ENCODE peak calls at places on chromosomes 2 and 18, in four cellular contexts. One of them, this sample, is unnamed.

GRCh38 chr2:122481717-122482116 is 726.3 kb downstream of the TSN start:
- DNase-seq in IMR-90: no peak
- DNase-seq in neural progenitor cell: peak
- DNase-seq in breast epithelium: no peak
- DNase-seq in this sample: no peak

GRCh38 chr2:238706163-238706562 is 141.7 kb upstream of the TWIST2 start:
- DNase-seq in neural progenitor cell: no peak
- DNase-seq in breast epithelium: no peak
- DNase-seq in IMR-90: no peak
- DNase-seq in this sample: no peak

GRCh38 chr2:120637847-120638246 is 97.8 kb upstream of the GLI2 start:
- DNase-seq in neural progenitor cell: no peak
- DNase-seq in breast epithelium: no peak
- DNase-seq in IMR-90: no peak
- DNase-seq in this sample: no peak

GRCh38 chr18:48121752-48122151 is 191.3 kb upstream of the SMAD2 start:
- DNase-seq in breast epithelium: no peak
- DNase-seq in neural progenitor cell: no peak
- DNase-seq in IMR-90: no peak
- DNase-seq in this sample: no peak

GRCh38 chr2:157810037-157810436 is 66.1 kb downstream of the ACVR1 start:
- DNase-seq in breast epithelium: no peak
- DNase-seq in neural progenitor cell: no peak
- DNase-seq in IMR-90: no peak
- DNase-seq in this sample: no peak

GRCh38 chr2:206088248-206088647 is 2.3 kb upstream of the INO80D start:
- DNase-seq in breast epithelium: no peak
- DNase-seq in IMR-90: no peak
- DNase-seq in neural progenitor cell: no peak
- DNase-seq in this sample: no peak

GRCh38 chr18:31606265-31606664 is 14.6 kb downstream of the TTR start:
- DNase-seq in neural progenitor cell: no peak
- DNase-seq in breast epithelium: no peak
- DNase-seq in IMR-90: no peak
- DNase-seq in this sample: no peak

GRCh38 chr2:86195055-86195807 is at the start of gene IMMT:
- DNase-seq in IMR-90: peak
- DNase-seq in breast epithelium: peak
- DNase-seq in neural progenitor cell: peak
- DNase-seq in this sample: peak

GRCh38 chr18:56270851-56271250 is 367.5 kb downstream of the TXNL1 start:
- DNase-seq in IMR-90: no peak
- DNase-seq in breast epithelium: no peak
- DNase-seq in neural progenitor cell: no peak
- DNase-seq in this sample: no peak

GRCh38 chr18:46320928-46321855 is 217.0 kb downstream of the HAUS1 start:
- DNase-seq in IMR-90: peak
- DNase-seq in neural progenitor cell: no peak
- DNase-seq in breast epithelium: no peak
- DNase-seq in this sample: no peak

GRCh38 chr2:64858541-64859031 is 130.6 kb upstream of the SLC1A4 start:
- DNase-seq in IMR-90: no peak
- DNase-seq in neural progenitor cell: no peak
- DNase-seq in breast epithelium: no peak
- DNase-seq in this sample: no peak

GRCh38 chr18:74532511-74533025 is 1.7 kb upstream of the CNDP1 start:
- DNase-seq in neural progenitor cell: no peak
- DNase-seq in IMR-90: no peak
- DNase-seq in breast epithelium: no peak
- DNase-seq in this sample: no peak

GRCh38 chr18:8876887-8877286 is 171.5 kb downstream of the MTCL1 start:
- DNase-seq in IMR-90: no peak
- DNase-seq in breast epithelium: no peak
- DNase-seq in neural progenitor cell: no peak
- DNase-seq in this sample: no peak

GRCh38 chr2:218405365-218406208 is 5.9 kb downstream of the CTDSP1 start:
- DNase-seq in breast epithelium: no peak
- DNase-seq in IMR-90: no peak
- DNase-seq in neural progenitor cell: peak
- DNase-seq in this sample: no peak

GRCh38 chr2:149132303-149132702 is 93.8 kb downstream of the LYPD6B start:
- DNase-seq in neural progenitor cell: no peak
- DNase-seq in IMR-90: no peak
- DNase-seq in breast epithelium: no peak
- DNase-seq in this sample: no peak

GRCh38 chr2:62407401-62407800 is 98.6 kb downstream of the TMEM17 start:
- DNase-seq in breast epithelium: no peak
- DNase-seq in IMR-90: no peak
- DNase-seq in neural progenitor cell: no peak
- DNase-seq in this sample: no peak
- H3K27ac ChIP-seq in breast epithelium: no peak
- H3K27ac ChIP-seq in IMR-90: no peak
- H3K27ac ChIP-seq in neural progenitor cell: no peak
- H3K27ac ChIP-seq in this sample: no peak

DNA sequence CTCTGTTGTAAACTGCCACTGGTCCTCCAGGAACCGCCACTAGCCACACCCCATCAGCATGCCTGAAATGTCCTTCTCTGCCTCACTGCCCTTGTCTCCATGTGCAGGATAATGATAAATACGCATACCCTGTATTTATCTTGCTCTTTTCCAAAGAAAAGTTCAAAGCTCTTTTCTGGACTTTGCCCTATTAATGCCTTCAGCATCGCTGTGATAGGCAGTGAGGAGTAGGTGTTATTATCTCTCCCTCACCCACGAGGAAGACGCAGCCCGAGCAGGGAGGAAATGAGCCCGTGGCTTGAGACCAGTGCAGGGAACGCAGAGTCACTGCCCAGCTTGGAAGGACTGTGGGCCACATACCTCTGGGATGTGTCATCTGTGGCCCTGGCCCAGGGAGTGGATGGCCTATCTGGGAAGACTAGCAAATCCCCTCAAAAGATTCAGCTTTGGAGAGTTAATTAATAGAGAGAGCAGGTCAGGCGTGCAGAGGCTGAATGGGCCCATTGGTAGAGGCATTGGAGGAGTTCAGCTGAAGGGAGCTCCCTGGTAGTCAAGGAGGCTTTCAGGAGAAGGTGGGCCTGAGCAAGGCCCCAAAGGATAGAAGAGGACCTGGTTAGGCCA is 39.5 kb upstream of the MCFD2 start:
- DNase-seq in neural progenitor cell: peak
- DNase-seq in IMR-90: peak
- DNase-seq in breast epithelium: peak
- DNase-seq in this sample: no peak
- H3K27ac ChIP-seq in neural progenitor cell: peak
- H3K27ac ChIP-seq in IMR-90: peak
- H3K27ac ChIP-seq in breast epithelium: peak
- H3K27ac ChIP-seq in this sample: peak

DNA sequence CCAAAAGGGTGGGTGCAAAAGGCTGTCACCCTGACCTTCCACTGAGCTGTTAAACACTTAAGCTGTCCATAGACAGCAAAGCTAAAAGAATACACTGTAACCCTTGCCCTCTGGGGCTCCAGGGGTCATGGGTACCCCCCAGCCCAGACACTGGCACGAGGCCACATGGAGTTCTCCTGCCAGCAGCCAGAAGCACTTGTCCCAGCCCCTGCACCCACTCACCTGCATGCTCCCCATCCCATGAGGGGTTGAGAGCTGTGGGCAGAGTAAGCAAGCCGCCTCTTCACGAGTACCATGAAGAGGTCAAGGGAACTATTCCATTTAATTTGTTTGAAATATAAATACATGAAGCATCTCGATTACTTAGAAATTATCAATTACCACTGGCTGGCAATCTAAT is 867.1 kb upstream of the ZEB2 start:
- DNase-seq in breast epithelium: no peak
- DNase-seq in neural progenitor cell: no peak
- DNase-seq in IMR-90: no peak
- DNase-seq in this sample: no peak
- H3K27ac ChIP-seq in breast epithelium: no peak
- H3K27ac ChIP-seq in neural progenitor cell: no peak
- H3K27ac ChIP-seq in IMR-90: no peak
- H3K27ac ChIP-seq in this sample: no peak

GRCh38 chr2:240407090-240407489 is 28.4 kb upstream of the GPC1 start:
- DNase-seq in neural progenitor cell: no peak
- DNase-seq in breast epithelium: peak
- DNase-seq in IMR-90: no peak
- DNase-seq in this sample: no peak

GRCh38 chr2:240412211-240412830 is 23.1 kb upstream of the GPC1 start:
- DNase-seq in breast epithelium: peak
- DNase-seq in IMR-90: no peak
- DNase-seq in neural progenitor cell: peak
- DNase-seq in this sample: no peak

GRCh38 chr2:240411261-240412160 is 24.0 kb upstream of the GPC1 start:
- DNase-seq in IMR-90: no peak
- DNase-seq in breast epithelium: peak
- DNase-seq in neural progenitor cell: no peak
- DNase-seq in this sample: no peak

GRCh38 chr2:240410808-240411207 is 24.7 kb upstream of the GPC1 start:
- DNase-seq in IMR-90: no peak
- DNase-seq in neural progenitor cell: no peak
- DNase-seq in breast epithelium: no peak
- DNase-seq in this sample: no peak

GRCh38 chr2:240410004-240410403 is 25.5 kb upstream of the GPC1 start:
- DNase-seq in neural progenitor cell: no peak
- DNase-seq in breast epithelium: no peak
- DNase-seq in IMR-90: no peak
- DNase-seq in this sample: no peak
- H3K27ac ChIP-seq in neural progenitor cell: no peak
- H3K27ac ChIP-seq in breast epithelium: no peak
- H3K27ac ChIP-seq in IMR-90: no peak
- H3K27ac ChIP-seq in this sample: no peak

GRCh38 chr2:134231965-134232340 is 21.9 kb upstream of the MGAT5 start:
- DNase-seq in neural progenitor cell: no peak
- DNase-seq in IMR-90: peak
- DNase-seq in breast epithelium: no peak
- DNase-seq in this sample: no peak
- H3K27ac ChIP-seq in neural progenitor cell: no peak
- H3K27ac ChIP-seq in IMR-90: peak
- H3K27ac ChIP-seq in breast epithelium: no peak
- H3K27ac ChIP-seq in this sample: no peak

GRCh38 chr2:37231251-37232130 is at the start of the genes CEBPZ and NDUFAF7:
- DNase-seq in breast epithelium: peak
- DNase-seq in IMR-90: peak
- DNase-seq in neural progenitor cell: peak
- DNase-seq in this sample: peak
- H3K27ac ChIP-seq in breast epithelium: peak
- H3K27ac ChIP-seq in IMR-90: peak
- H3K27ac ChIP-seq in neural progenitor cell: peak
- H3K27ac ChIP-seq in this sample: peak

GRCh38 chr2:15220618-15221017 is 340.5 kb downstream of the NBAS start:
- DNase-seq in breast epithelium: no peak
- DNase-seq in neural progenitor cell: no peak
- DNase-seq in IMR-90: no peak
- DNase-seq in this sample: no peak
- H3K27ac ChIP-seq in breast epithelium: no peak
- H3K27ac ChIP-seq in neural progenitor cell: no peak
- H3K27ac ChIP-seq in IMR-90: no peak
- H3K27ac ChIP-seq in this sample: no peak

GRCh38 chr2:173997269-173997668 is 32.1 kb upstream of the SP3 start:
- DNase-seq in IMR-90: peak
- DNase-seq in neural progenitor cell: no peak
- DNase-seq in breast epithelium: peak
- DNase-seq in this sample: peak

GRCh38 chr2:173998386-173998785 is 33.2 kb upstream of the SP3 start:
- DNase-seq in breast epithelium: no peak
- DNase-seq in IMR-90: no peak
- DNase-seq in neural progenitor cell: no peak
- DNase-seq in this sample: no peak

GRCh38 chr2:173996766-173997165 is 31.6 kb upstream of the SP3 start:
- DNase-seq in breast epithelium: no peak
- DNase-seq in neural progenitor cell: no peak
- DNase-seq in IMR-90: no peak
- DNase-seq in this sample: no peak

GRCh38 chr2:173999272-173999671 is 34.1 kb upstream of the SP3 start:
- DNase-seq in breast epithelium: no peak
- DNase-seq in IMR-90: no peak
- DNase-seq in neural progenitor cell: no peak
- DNase-seq in this sample: peak

DNA sequence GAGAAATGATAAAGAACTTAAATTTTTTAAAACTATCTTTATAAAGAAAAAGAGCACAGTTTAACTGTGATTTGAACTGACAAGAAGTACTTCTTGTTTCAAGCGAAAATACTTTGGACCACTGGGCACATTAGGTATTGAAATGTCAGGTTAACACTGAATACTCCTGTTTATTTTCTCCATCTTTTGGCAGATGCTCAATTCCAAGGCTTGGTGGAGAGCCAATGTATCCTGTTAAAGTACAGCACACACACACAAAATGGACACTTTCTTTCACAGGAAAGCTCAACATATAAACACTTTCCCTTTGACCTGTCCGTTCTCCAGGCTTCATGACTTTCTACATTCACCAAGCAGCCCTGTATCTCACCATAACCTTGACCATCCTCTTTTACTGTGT is 32.6 kb upstream of the SP3 start:
- DNase-seq in IMR-90: peak
- DNase-seq in neural progenitor cell: no peak
- DNase-seq in breast epithelium: no peak
- DNase-seq in this sample: no peak
- H3K27ac ChIP-seq in IMR-90: no peak
- H3K27ac ChIP-seq in neural progenitor cell: no peak
- H3K27ac ChIP-seq in breast epithelium: peak
- H3K27ac ChIP-seq in this sample: no peak